ENCODE peak calls at places on chromosome 1, in ten cellular contexts. One of them, this sample, is unnamed.
A peak's percentile ranks its signal among the peaks of the same experiment; 100 is the strongest.

GRCh38 chr1:178725603-178726517 is 816 bp downstream of the RALGPS2 start:
- DNase-seq in K562: peak; percentile 79
- DNase-seq in left ventricle myocardium inferior: peak; percentile 48
- DNase-seq in AG09309: peak; percentile 46
- DNase-seq in IMR-90: peak; percentile 84
- DNase-seq in cardiac muscle cell: peak; percentile 88
- DNase-seq in pancreas: peak; percentile 88
- DNase-seq in H7: peak; percentile 76
- DNase-seq in neural progenitor cell: peak; percentile 86
- DNase-seq in breast epithelium: peak; percentile 63
- DNase-seq in this sample: peak; percentile 55

GRCh38 chr1:200143347-200143746 is 115.8 kb downstream of the NR5A2 start:
- DNase-seq in neural progenitor cell: no peak
- DNase-seq in left ventricle myocardium inferior: no peak
- DNase-seq in breast epithelium: no peak
- DNase-seq in K562: no peak
- DNase-seq in cardiac muscle cell: no peak
- DNase-seq in IMR-90: no peak
- DNase-seq in pancreas: no peak
- DNase-seq in H7: no peak
- DNase-seq in AG09309: no peak
- DNase-seq in this sample: no peak

GRCh38 chr1:36355811-36356210 is 29.9 kb downstream of the STK40 start:
- DNase-seq in H7: peak; percentile 70
- DNase-seq in K562: no peak
- DNase-seq in IMR-90: no peak
- DNase-seq in pancreas: no peak
- DNase-seq in breast epithelium: no peak
- DNase-seq in cardiac muscle cell: no peak
- DNase-seq in left ventricle myocardium inferior: no peak
- DNase-seq in AG09309: no peak
- DNase-seq in neural progenitor cell: no peak
- DNase-seq in this sample: no peak

GRCh38 chr1:196148367-196148970 is 459.8 kb downstream of the KCNT2 start:
- DNase-seq in left ventricle myocardium inferior: no peak
- DNase-seq in IMR-90: peak; percentile 57
- DNase-seq in K562: no peak
- DNase-seq in neural progenitor cell: peak; percentile 10
- DNase-seq in AG09309: peak; percentile 8
- DNase-seq in H7: no peak
- DNase-seq in breast epithelium: no peak
- DNase-seq in pancreas: no peak
- DNase-seq in cardiac muscle cell: peak; percentile 20
- DNase-seq in this sample: no peak

GRCh38 chr1:171313835-171314320 is at the start of gene FMO4:
- DNase-seq in breast epithelium: peak; percentile 79
- DNase-seq in pancreas: peak; percentile 95
- DNase-seq in left ventricle myocardium inferior: peak; percentile 73
- DNase-seq in AG09309: peak; percentile 99
- DNase-seq in cardiac muscle cell: peak; percentile 96
- DNase-seq in K562: peak; percentile 86
- DNase-seq in IMR-90: peak; percentile 99
- DNase-seq in H7: peak; percentile 65
- DNase-seq in neural progenitor cell: peak; percentile 92
- DNase-seq in this sample: peak; percentile 97

GRCh38 chr1:163844393-163844948 is 522.7 kb downstream of the NUF2 start:
- DNase-seq in cardiac muscle cell: no peak
- DNase-seq in K562: no peak
- DNase-seq in breast epithelium: no peak
- DNase-seq in neural progenitor cell: no peak
- DNase-seq in IMR-90: peak; percentile 23
- DNase-seq in left ventricle myocardium inferior: no peak
- DNase-seq in pancreas: no peak
- DNase-seq in H7: no peak
- DNase-seq in AG09309: peak; percentile 80
- DNase-seq in this sample: peak; percentile 80

GRCh38 chr1:164495915-164496314 is 63.1 kb upstream of the PBX1 start:
- DNase-seq in breast epithelium: no peak
- DNase-seq in left ventricle myocardium inferior: no peak
- DNase-seq in neural progenitor cell: no peak
- DNase-seq in H7: no peak
- DNase-seq in IMR-90: no peak
- DNase-seq in K562: no peak
- DNase-seq in cardiac muscle cell: no peak
- DNase-seq in pancreas: no peak
- DNase-seq in AG09309: no peak
- DNase-seq in this sample: no peak

GRCh38 chr1:5814046-5814619 is 178.1 kb downstream of the NPHP4 start:
- DNase-seq in IMR-90: no peak
- DNase-seq in pancreas: no peak
- DNase-seq in cardiac muscle cell: no peak
- DNase-seq in H7: peak; percentile 53
- DNase-seq in breast epithelium: no peak
- DNase-seq in K562: no peak
- DNase-seq in left ventricle myocardium inferior: no peak
- DNase-seq in AG09309: no peak
- DNase-seq in neural progenitor cell: no peak
- DNase-seq in this sample: no peak

GRCh38 chr1:59477286-59477685 is 180.4 kb downstream of the FGGY start:
- DNase-seq in H7: no peak
- DNase-seq in IMR-90: peak; percentile 49
- DNase-seq in neural progenitor cell: no peak
- DNase-seq in breast epithelium: no peak
- DNase-seq in AG09309: peak; percentile 53
- DNase-seq in cardiac muscle cell: no peak
- DNase-seq in pancreas: no peak
- DNase-seq in left ventricle myocardium inferior: no peak
- DNase-seq in K562: no peak
- DNase-seq in this sample: peak; percentile 71

GRCh38 chr1:97190326-97190725 is 468.7 kb downstream of the PTBP2 start:
- DNase-seq in cardiac muscle cell: no peak
- DNase-seq in neural progenitor cell: no peak
- DNase-seq in AG09309: no peak
- DNase-seq in pancreas: no peak
- DNase-seq in H7: no peak
- DNase-seq in left ventricle myocardium inferior: no peak
- DNase-seq in K562: no peak
- DNase-seq in IMR-90: peak; percentile 76
- DNase-seq in breast epithelium: no peak
- DNase-seq in this sample: no peak

GRCh38 chr1:966135-966602 is at the start of gene PLEKHN1:
- DNase-seq in left ventricle myocardium inferior: no peak
- DNase-seq in pancreas: no peak
- DNase-seq in AG09309: no peak
- DNase-seq in breast epithelium: no peak
- DNase-seq in cardiac muscle cell: no peak
- DNase-seq in IMR-90: peak; percentile 45
- DNase-seq in neural progenitor cell: no peak
- DNase-seq in H7: peak; percentile 94
- DNase-seq in K562: peak; percentile 71
- DNase-seq in this sample: no peak
- H3K4me3 ChIP-seq in left ventricle myocardium inferior: peak within 1 kb of the TSS; percentile 76
- H3K4me3 ChIP-seq in pancreas: peak within 1 kb of the TSS; percentile 76
- H3K4me3 ChIP-seq in AG09309: peak within 1 kb of the TSS; percentile 68
- H3K4me3 ChIP-seq in breast epithelium: peak within 1 kb of the TSS; percentile 69
- H3K4me3 ChIP-seq in cardiac muscle cell: peak within 1 kb of the TSS; percentile 20
- H3K4me3 ChIP-seq in IMR-90: peak within 1 kb of the TSS; percentile 92
- H3K4me3 ChIP-seq in neural progenitor cell: peak within 1 kb of the TSS; percentile 62
- H3K4me3 ChIP-seq in H7: peak within 1 kb of the TSS; percentile 64
- H3K4me3 ChIP-seq in K562: peak within 1 kb of the TSS; percentile 54
- H3K4me3 ChIP-seq in this sample: peak within 1 kb of the TSS; percentile 63

GRCh38 chr1:63901094-63901493 is 127.3 kb downstream of the ROR1 start:
- DNase-seq in breast epithelium: no peak
- DNase-seq in AG09309: no peak
- DNase-seq in pancreas: no peak
- DNase-seq in IMR-90: no peak
- DNase-seq in left ventricle myocardium inferior: no peak
- DNase-seq in neural progenitor cell: no peak
- DNase-seq in cardiac muscle cell: no peak
- DNase-seq in K562: no peak
- DNase-seq in H7: no peak
- DNase-seq in this sample: no peak

GRCh38 chr1:63906053-63906704 is 132.4 kb downstream of the ROR1 start:
- DNase-seq in neural progenitor cell: peak; percentile 42
- DNase-seq in left ventricle myocardium inferior: no peak
- DNase-seq in AG09309: no peak
- DNase-seq in K562: no peak
- DNase-seq in IMR-90: no peak
- DNase-seq in H7: no peak
- DNase-seq in cardiac muscle cell: no peak
- DNase-seq in breast epithelium: no peak
- DNase-seq in pancreas: peak; percentile 61
- DNase-seq in this sample: no peak

GRCh38 chr1:63903947-63904346 is 130.1 kb downstream of the ROR1 start:
- DNase-seq in neural progenitor cell: no peak
- DNase-seq in pancreas: no peak
- DNase-seq in IMR-90: no peak
- DNase-seq in cardiac muscle cell: no peak
- DNase-seq in left ventricle myocardium inferior: no peak
- DNase-seq in breast epithelium: no peak
- DNase-seq in AG09309: no peak
- DNase-seq in H7: no peak
- DNase-seq in K562: no peak
- DNase-seq in this sample: no peak

GRCh38 chr1:63904826-63905225 is 131.0 kb downstream of the ROR1 start:
- DNase-seq in cardiac muscle cell: no peak
- DNase-seq in breast epithelium: no peak
- DNase-seq in left ventricle myocardium inferior: no peak
- DNase-seq in H7: no peak
- DNase-seq in IMR-90: no peak
- DNase-seq in pancreas: no peak
- DNase-seq in K562: no peak
- DNase-seq in AG09309: no peak
- DNase-seq in neural progenitor cell: no peak
- DNase-seq in this sample: no peak

DNA sequence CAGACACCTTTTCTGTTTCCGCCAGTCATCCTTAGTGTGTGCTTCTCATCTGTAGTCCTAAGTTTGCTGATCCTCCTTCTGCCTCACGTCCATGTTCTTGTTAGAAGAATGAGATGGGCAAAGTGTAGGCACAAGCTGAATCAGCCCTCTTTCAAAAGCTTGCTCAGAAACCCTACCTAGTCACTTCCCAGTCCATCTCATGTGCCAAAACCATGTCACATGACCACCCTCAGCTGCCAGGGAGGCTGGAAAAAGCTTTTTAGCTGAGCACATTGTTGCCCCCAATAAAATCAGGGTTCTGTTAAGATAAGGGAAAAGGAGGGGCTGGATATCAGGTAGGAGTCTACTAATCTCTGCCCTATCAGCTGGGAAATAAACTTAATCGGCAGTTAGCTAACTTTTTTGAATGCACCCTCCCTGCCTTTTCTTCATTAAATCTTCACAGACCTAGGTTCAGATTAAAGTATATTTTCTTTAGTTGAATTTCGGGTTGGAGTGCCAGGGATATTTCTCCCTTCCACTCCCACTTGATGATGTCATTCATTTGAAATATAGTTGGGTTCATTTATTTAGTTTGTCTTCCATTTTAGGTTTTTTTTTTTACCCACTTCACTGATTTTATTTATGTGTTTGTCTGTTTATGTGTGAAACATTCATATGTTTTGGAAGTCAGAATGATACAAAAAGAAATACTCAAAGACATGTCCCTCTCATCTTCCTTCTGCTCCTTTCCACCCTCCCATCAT is 129.2 kb downstream of the ROR1 start:
- DNase-seq in pancreas: peak; percentile 33
- DNase-seq in cardiac muscle cell: no peak
- DNase-seq in K562: no peak
- DNase-seq in neural progenitor cell: no peak
- DNase-seq in breast epithelium: no peak
- DNase-seq in IMR-90: peak; percentile 29
- DNase-seq in left ventricle myocardium inferior: no peak
- DNase-seq in H7: no peak
- DNase-seq in AG09309: no peak
- DNase-seq in this sample: no peak
- H3K4me3 ChIP-seq in pancreas: no peak overlapping the region
- H3K4me3 ChIP-seq in cardiac muscle cell: no peak overlapping the region
- H3K4me3 ChIP-seq in K562: no peak overlapping the region
- H3K4me3 ChIP-seq in neural progenitor cell: no peak overlapping the region
- H3K4me3 ChIP-seq in breast epithelium: no peak overlapping the region
- H3K4me3 ChIP-seq in IMR-90: no peak overlapping the region
- H3K4me3 ChIP-seq in left ventricle myocardium inferior: no peak overlapping the region
- H3K4me3 ChIP-seq in H7: no peak overlapping the region
- H3K4me3 ChIP-seq in AG09309: no peak overlapping the region
- H3K4me3 ChIP-seq in this sample: no peak overlapping the region

DNA sequence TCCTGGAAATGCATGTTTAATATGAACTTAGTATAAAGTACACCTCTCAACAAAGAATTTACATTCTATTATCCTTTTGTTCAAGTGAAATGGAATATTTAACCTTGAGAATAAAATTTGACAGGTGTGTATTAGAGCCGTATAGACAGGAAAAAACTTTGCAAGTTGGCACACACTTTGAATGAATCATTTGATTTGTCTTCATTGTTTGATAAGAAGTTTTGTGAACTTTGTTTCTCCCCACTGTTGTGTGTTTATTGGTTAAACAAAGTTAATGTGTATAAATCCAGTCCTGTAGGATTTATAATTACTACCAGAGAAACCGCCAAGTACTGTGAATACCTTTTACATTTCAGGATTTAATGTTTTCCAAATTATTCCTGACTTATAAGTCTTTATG is 2.0 kb downstream of the SYDE2 start:
- DNase-seq in cardiac muscle cell: no peak
- DNase-seq in IMR-90: no peak
- DNase-seq in H7: no peak
- DNase-seq in left ventricle myocardium inferior: no peak
- DNase-seq in pancreas: no peak
- DNase-seq in neural progenitor cell: no peak
- DNase-seq in K562: no peak
- DNase-seq in breast epithelium: no peak
- DNase-seq in AG09309: no peak
- DNase-seq in this sample: no peak
- H3K4me3 ChIP-seq in cardiac muscle cell: peak overlapping the region; percentile 90
- H3K4me3 ChIP-seq in IMR-90: peak overlapping the region; percentile 73
- H3K4me3 ChIP-seq in H7: peak overlapping the region; percentile 91
- H3K4me3 ChIP-seq in left ventricle myocardium inferior: peak overlapping the region; percentile 86
- H3K4me3 ChIP-seq in pancreas: peak overlapping the region; percentile 81
- H3K4me3 ChIP-seq in neural progenitor cell: peak overlapping the region; percentile 80
- H3K4me3 ChIP-seq in K562: peak overlapping the region; percentile 68
- H3K4me3 ChIP-seq in breast epithelium: peak overlapping the region; percentile 4
- H3K4me3 ChIP-seq in AG09309: no peak overlapping the region
- H3K4me3 ChIP-seq in this sample: no peak overlapping the region

DNA sequence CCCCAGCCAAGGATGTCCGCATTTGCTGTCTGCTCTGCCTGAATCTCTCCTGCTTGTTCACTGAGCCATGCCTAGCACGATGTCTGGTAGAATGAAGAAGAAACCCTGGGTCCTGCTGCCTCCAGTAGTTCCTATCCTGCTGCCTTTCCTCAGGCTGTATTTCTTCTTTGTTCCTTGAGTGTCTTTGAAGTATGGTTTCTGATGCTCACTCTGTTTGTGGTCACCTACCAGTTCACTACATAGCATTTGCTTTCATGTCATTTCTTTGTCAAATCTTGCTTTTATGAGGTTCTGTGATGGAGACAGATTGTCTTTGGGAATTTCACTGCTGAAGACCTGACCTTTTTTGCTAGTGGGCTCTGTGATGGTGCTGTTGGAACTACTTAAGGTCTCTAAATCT is 5.9 kb downstream of the UCK2 start:
- DNase-seq in pancreas: no peak
- DNase-seq in H7: no peak
- DNase-seq in AG09309: no peak
- DNase-seq in K562: no peak
- DNase-seq in IMR-90: no peak
- DNase-seq in breast epithelium: no peak
- DNase-seq in left ventricle myocardium inferior: no peak
- DNase-seq in cardiac muscle cell: no peak
- DNase-seq in neural progenitor cell: no peak
- DNase-seq in this sample: no peak
- H3K4me3 ChIP-seq in pancreas: no peak overlapping the region
- H3K4me3 ChIP-seq in H7: no peak overlapping the region
- H3K4me3 ChIP-seq in AG09309: no peak overlapping the region
- H3K4me3 ChIP-seq in K562: no peak overlapping the region
- H3K4me3 ChIP-seq in IMR-90: no peak overlapping the region
- H3K4me3 ChIP-seq in breast epithelium: no peak overlapping the region
- H3K4me3 ChIP-seq in left ventricle myocardium inferior: no peak overlapping the region
- H3K4me3 ChIP-seq in cardiac muscle cell: no peak overlapping the region
- H3K4me3 ChIP-seq in neural progenitor cell: no peak overlapping the region
- H3K4me3 ChIP-seq in this sample: no peak overlapping the region